ENCODE peak calls at places on chromosomes 13 and 19, in four cellular contexts. D is body of pancreas, Q is Calu3, T is astrocyte of the spinal cord. R is an unnamed sample.

GRCh38 chr19:1756264-1756663 is 3.0 kb downstream of the ONECUT3 start:
- DNase-seq in Q (no peak), T (no peak), D (no peak), R (no peak)

GRCh38 chr19:10863107-10863700 is 8.1 kb upstream of the CARM1 start:
- DNase-seq in T (peak), D (peak), Q (peak), R (no peak)

GRCh38 chr13:57740719-57741118 is 109.2 kb downstream of the PCDH17 start:
- DNase-seq in T (peak), Q (no peak), D (no peak), R (no peak)

GRCh38 chr13:38002596-38002995 is 133.0 kb upstream of the TRPC4 start:
- DNase-seq in D (no peak), Q (peak), T (no peak), R (no peak)

GRCh38 chr13:74040200-74040599 is 94.0 kb downstream of the KLF12 start:
- DNase-seq in Q (peak), T (peak), D (peak), R (peak)

GRCh38 chr13:41289463-41289881 is 21.6 kb upstream of the NAA16 start:
- DNase-seq in D (no peak), Q (no peak), T (no peak), R (no peak)

GRCh38 chr13:30745917-30746686 is 10.8 kb downstream of the ALOX5AP start:
- DNase-seq in Q (no peak), T (peak), D (no peak), R (no peak)

GRCh38 chr13:27339299-27339698 is 68.7 kb downstream of the RASL11A start:
- DNase-seq in Q (peak), T (peak), D (peak), R (peak)

GRCh38 chr13:46297338-46297737 is 85.6 kb downstream of the LRRC63 start:
- DNase-seq in T (peak), Q (no peak), D (no peak), R (no peak)

GRCh38 chr13:40235160-40235796 is 431.2 kb downstream of the FOXO1 start:
- DNase-seq in T (no peak), Q (no peak), D (no peak), R (no peak)

GRCh38 chr19:16807416-16808274 is 21.6 kb upstream of the SIN3B start:
- DNase-seq in T (peak), Q (no peak), D (no peak), R (no peak)

GRCh38 chr19:41214161-41214560 is 4.9 kb upstream of the AXL start:
- DNase-seq in T (no peak), D (no peak), Q (no peak), R (no peak)

GRCh38 chr19:22595918-22596341 is 38.2 kb upstream of the ZNF492 start:
- DNase-seq in D (peak), Q (no peak), T (no peak), R (no peak)

GRCh38 chr13:97003071-97003470 is 8.8 kb upstream of the OXGR1 start:
- DNase-seq in Q (no peak), T (peak), D (no peak), R (no peak)

GRCh38 chr19:1343026-1343425 is 40.7 kb upstream of the NDUFS7 start:
- DNase-seq in Q (no peak), T (no peak), D (no peak), R (no peak)

GRCh38 chr13:22757530-22758120 is 423.2 kb upstream of the SGCG start:
- DNase-seq in T (peak), Q (no peak), D (no peak), R (no peak)